ENCODE peak calls at places on chromosomes 6 and 20, in ten cellular contexts. A, P, V, O, C, Q, Y, Z, I and L are unnamed samples. For H3K36me3 and H3K27me3, the result is how much of the 10 kb centered on the place peaks cover.

GRCh38 chr6:38824243-38824894 is 109.3 kb downstream of the DNAH8 start:
- DNase-seq in V (no peak), Q (no peak), Z (no peak), A (no peak), O (no peak), Y (no peak), P (no peak), I (no peak), C (no peak), L (no peak)

GRCh38 chr6:44438827-44439226 is 51.3 kb downstream of the CDC5L start:
- DNase-seq in C (no peak), A (no peak), V (no peak), O (no peak), I (no peak), P (no peak), Q (no peak), Y (no peak), Z (no peak), L (no peak)

GRCh38 chr6:160692369-160692959 is 9.6 kb upstream of the PLG start:
- DNase-seq in C (no peak), Z (no peak), P (no peak), O (no peak), Q (no peak), A (no peak), Y (no peak), I (no peak), V (no peak), L (peak)

GRCh38 chr20:47204008-47204745 is 152.3 kb downstream of the ZMYND8 start:
- DNase-seq in O (no peak), Y (no peak), A (no peak), P (no peak), V (no peak), Q (no peak), C (peak), I (no peak), Z (no peak), L (no peak)

GRCh38 chr6:105608393-105608705 is 205.5 kb upstream of the PREP start:
- DNase-seq in P (no peak), Z (no peak), C (no peak), O (no peak), A (no peak), I (no peak), Q (no peak), V (no peak), Y (no peak), L (no peak)

GRCh38 chr20:63123326-63123725 is 92.6 kb downstream of the YTHDF1 start:
- DNase-seq in I (no peak), Y (peak), O (no peak), Z (peak), Q (no peak), V (no peak), C (no peak), P (no peak), A (no peak), L (peak)

GRCh38 chr6:132259070-132259469 is 142.2 kb downstream of the MOXD1 start:
- DNase-seq in Y (no peak), V (no peak), P (no peak), O (no peak), C (peak), Z (no peak), I (no peak), Q (no peak), A (no peak), L (peak)

GRCh38 chr20:50338479-50339195 is 148.0 kb downstream of the CEBPB start:
- DNase-seq in A (no peak), O (no peak), Y (no peak), P (peak), C (no peak), I (peak), V (peak), Z (no peak), Q (no peak), L (peak)

GRCh38 chr6:77740380-77740779 is 87.5 kb downstream of the MEI4 start:
- DNase-seq in C (peak), P (no peak), I (no peak), O (no peak), Y (no peak), Q (no peak), Z (no peak), V (no peak), A (no peak), L (peak)

GRCh38 chr20:46713957-46714834 is 4.7 kb downstream of the SLC2A10 start:
- DNase-seq in I (no peak), Q (no peak), C (no peak), A (no peak), P (no peak), Y (no peak), Z (no peak), O (peak), V (no peak), L (no peak)

GRCh38 chr6:36364669-36365479 is 22.6 kb downstream of the ETV7 start:
- DNase-seq in Z (no peak), A (no peak), Y (no peak), C (no peak), I (no peak), Q (peak), V (no peak), P (peak), O (no peak), L (no peak)

GRCh38 chr6:1987640-1988039 is 257.8 kb downstream of the GMDS start:
- DNase-seq in Y (no peak), O (no peak), I (no peak), P (no peak), Q (no peak), C (peak), V (no peak), A (no peak), Z (no peak), L (no peak)

GRCh38 chr6:304833-305370 is 12.6 kb downstream of the DUSP22 start:
- DNase-seq in O (no peak), V (no peak), P (no peak), Q (no peak), C (no peak), A (no peak), Z (no peak), I (no peak), Y (no peak), L (no peak)

GRCh38 chr6:156560476-156560875 is 216.7 kb upstream of the ARID1B start:
- DNase-seq in A (no peak), C (no peak), I (no peak), P (no peak), Z (no peak), O (no peak), Q (no peak), Y (no peak), V (no peak), L (no peak)

GRCh38 chr6:155100087-155100486 is 105.0 kb downstream of the TIAM2 start:
- DNase-seq in Q (peak), A (no peak), Z (no peak), O (no peak), I (no peak), P (no peak), V (no peak), Y (no peak), C (no peak), L (no peak)

GRCh38 chr20:57165427-57166004 is 100.9 kb downstream of the BMP7 start:
- DNase-seq in Q (no peak), Y (no peak), C (no peak), A (no peak), I (no peak), Z (no peak), P (no peak), V (no peak), O (no peak), L (no peak)

GRCh38 chr6:154567695-154568220 is 57.3 kb upstream of the CNKSR3 start:
- DNase-seq in I (no peak), A (no peak), C (no peak), Z (no peak), O (no peak), Q (no peak), P (no peak), Y (no peak), V (no peak), L (no peak)

GRCh38 chr6:133710826-133711225 is 178.1 kb upstream of the TCF21 start:
- DNase-seq in V (no peak), I (no peak), O (no peak), A (no peak), Q (no peak), P (no peak), Z (no peak), Y (no peak), C (no peak), L (no peak)

GRCh38 chr6:169859401-169859977 is 108.1 kb downstream of the ERMARD start:
- DNase-seq in Q (no peak), O (no peak), I (no peak), Y (no peak), Z (no peak), P (no peak), A (peak), C (no peak), V (no peak), L (peak)

GRCh38 chr6:235763-236360 is 56.4 kb upstream of the DUSP22 start:
- DNase-seq in I (peak), Y (no peak), C (peak), P (no peak), Q (no peak), Z (no peak), O (no peak), A (peak), V (peak), L (no peak)

GRCh38 chr6:109290143-109290931 is 91.9 kb downstream of the CD164 start:
- DNase-seq in C (no peak), O (no peak), I (no peak), Q (no peak), P (no peak), Z (peak), A (no peak), V (no peak), Y (no peak), L (peak)

GRCh38 chr20:17641993-17642392 is 40.0 kb downstream of the RRBP1 start:
- DNase-seq in P (no peak), Z (peak), I (no peak), Q (no peak), Y (no peak), V (no peak), C (no peak), A (no peak), O (no peak), L (no peak)
- H3K36me3 ChIP-seq in P (under half), Z (half or more), I (half or more), Q (under half), Y (under half), V (under half), C (under half), A (under half), O (under half), L (under half)

DNA sequence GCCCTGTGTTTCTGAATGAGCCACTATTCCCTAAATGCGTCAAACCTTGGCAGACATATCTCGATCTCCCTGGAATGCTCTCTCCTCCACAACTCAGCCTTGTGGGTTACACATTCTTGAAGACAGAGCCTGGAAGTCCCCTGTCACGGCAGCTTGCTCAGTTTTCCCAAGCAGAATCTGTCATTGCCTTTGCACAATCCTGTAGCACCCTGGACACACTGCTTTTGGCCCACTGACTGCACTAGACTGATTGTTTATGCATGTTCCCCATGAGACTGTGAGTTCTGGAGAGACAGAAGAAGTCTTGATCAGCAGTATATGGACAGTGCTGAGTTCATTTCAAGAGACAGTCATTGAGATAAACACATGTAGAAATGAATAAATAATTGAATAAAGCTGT is 406.7 kb downstream of the CD83 start:
- DNase-seq in O (no peak), I (no peak), Z (no peak), C (peak), P (no peak), A (no peak), V (no peak), Y (no peak), Q (peak), L (no peak)
- H3K4me3 ChIP-seq in O (no peak), I (no peak), Z (no peak), C (no peak), P (no peak), A (no peak), V (no peak), Y (no peak), Q (no peak), L (no peak)

DNA sequence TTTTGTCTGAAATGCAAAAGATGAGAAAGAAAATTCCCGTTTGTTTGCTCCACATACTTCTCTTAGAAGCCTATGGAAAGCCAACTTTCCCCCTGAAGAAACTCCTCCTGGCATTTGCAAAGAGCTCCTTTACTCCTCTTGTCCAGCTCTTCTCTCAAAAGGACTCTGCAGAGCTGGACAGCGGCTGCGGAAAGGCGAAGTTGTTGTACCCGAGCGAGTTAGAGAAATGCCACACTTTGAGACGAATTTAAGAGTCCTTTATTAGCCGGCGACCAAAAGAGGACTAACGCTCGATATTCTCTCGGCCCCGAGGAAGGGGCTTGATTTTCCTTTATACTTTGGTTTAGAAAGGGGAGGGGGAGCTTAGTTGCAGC is 157.8 kb downstream of the TRIM27 start:
- DNase-seq in Z (no peak), P (no peak), V (no peak), A (no peak), O (no peak), I (no peak), Q (no peak), Y (no peak), C (no peak), L (no peak)
- H3K27me3 ChIP-seq in Z (half or more), P (under half), V (under half), A (under half), O (under half), I (under half), Q (under half), Y (under half), C (under half), L (half or more)

GRCh38 chr20:17622851-17623508 is 53.1 kb downstream of the DSTN start:
- DNase-seq in V (no peak), Z (peak), P (no peak), Q (peak), I (no peak), A (no peak), Y (peak), O (no peak), C (no peak), L (peak)

GRCh38 chr20:17626217-17627007 is 55.6 kb downstream of the RRBP1 start:
- DNase-seq in V (no peak), Q (peak), Y (peak), Z (peak), P (no peak), C (no peak), I (no peak), A (no peak), O (no peak), L (peak)

GRCh38 chr20:17624070-17624469 is 54.2 kb downstream of the DSTN start:
- DNase-seq in C (no peak), O (no peak), Q (no peak), V (no peak), Z (peak), P (no peak), I (no peak), A (no peak), Y (peak), L (peak)

GRCh38 chr20:17625246-17626051 is 55.6 kb downstream of the DSTN start:
- DNase-seq in A (no peak), O (no peak), P (no peak), Y (no peak), Z (peak), Q (no peak), V (no peak), C (no peak), I (no peak), L (peak)

DNA sequence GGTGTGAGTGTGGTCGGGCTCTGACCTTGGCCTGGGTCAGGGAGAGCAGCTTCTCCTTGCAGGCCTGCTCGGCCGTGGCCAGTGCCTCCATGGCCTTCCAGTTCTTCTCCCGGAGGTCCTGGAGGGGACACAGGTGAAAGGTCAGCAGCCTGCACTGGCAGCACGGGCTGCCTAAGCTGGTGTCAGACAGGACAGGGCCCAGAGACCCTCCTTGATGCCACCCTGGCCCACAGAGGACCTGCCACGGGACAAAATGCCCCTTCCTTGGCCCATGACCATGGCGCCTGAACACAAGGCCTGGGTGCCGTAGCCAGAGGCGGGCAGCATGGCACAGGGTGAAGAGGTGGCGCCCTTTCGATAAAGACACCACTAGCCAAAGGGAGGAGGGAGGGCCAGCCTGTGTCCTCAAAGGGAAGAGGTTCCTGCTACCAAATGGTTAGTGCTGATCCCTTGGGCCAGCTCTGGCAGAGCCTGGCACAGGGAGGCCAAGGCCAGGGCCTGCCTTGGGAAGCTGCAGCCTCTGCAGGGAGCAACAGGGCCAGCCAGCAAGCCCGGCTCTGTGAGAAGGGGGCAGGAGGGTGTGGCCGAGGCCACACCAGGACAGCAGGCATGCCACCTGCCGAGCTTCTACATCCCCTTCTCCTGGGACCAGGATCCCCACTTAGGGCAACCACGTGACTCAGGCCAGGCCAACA is 54.8 kb downstream of the DSTN start:
- DNase-seq in A (no peak), I (no peak), Y (peak), V (no peak), Q (no peak), Z (peak), O (no peak), C (no peak), P (no peak), L (peak)
- H3K36me3 ChIP-seq in A (half or more), I (half or more), Y (under half), V (under half), Q (under half), Z (half or more), O (under half), C (half or more), P (under half), L (under half)

GRCh38 chr6:167796668-167797031 is 30.1 kb upstream of the AFDN start:
- DNase-seq in O (no peak), Q (no peak), P (no peak), C (no peak), I (no peak), A (no peak), V (no peak), Z (peak), Y (no peak), L (no peak)

GRCh38 chr6:167797079-167797870 is 29.4 kb upstream of the AFDN start:
- DNase-seq in C (no peak), A (no peak), Q (no peak), Z (peak), I (no peak), Y (no peak), P (no peak), O (no peak), V (no peak), L (no peak)

GRCh38 chr6:167794386-167795157 is 32.1 kb upstream of the AFDN start:
- DNase-seq in V (no peak), C (no peak), O (no peak), Q (peak), A (no peak), P (no peak), Y (no peak), I (no peak), Z (no peak), L (no peak)

GRCh38 chr6:167795321-167795811 is 31.3 kb upstream of the AFDN start:
- DNase-seq in V (no peak), A (no peak), Z (peak), Q (no peak), I (no peak), Y (no peak), P (no peak), C (no peak), O (no peak), L (no peak)

DNA sequence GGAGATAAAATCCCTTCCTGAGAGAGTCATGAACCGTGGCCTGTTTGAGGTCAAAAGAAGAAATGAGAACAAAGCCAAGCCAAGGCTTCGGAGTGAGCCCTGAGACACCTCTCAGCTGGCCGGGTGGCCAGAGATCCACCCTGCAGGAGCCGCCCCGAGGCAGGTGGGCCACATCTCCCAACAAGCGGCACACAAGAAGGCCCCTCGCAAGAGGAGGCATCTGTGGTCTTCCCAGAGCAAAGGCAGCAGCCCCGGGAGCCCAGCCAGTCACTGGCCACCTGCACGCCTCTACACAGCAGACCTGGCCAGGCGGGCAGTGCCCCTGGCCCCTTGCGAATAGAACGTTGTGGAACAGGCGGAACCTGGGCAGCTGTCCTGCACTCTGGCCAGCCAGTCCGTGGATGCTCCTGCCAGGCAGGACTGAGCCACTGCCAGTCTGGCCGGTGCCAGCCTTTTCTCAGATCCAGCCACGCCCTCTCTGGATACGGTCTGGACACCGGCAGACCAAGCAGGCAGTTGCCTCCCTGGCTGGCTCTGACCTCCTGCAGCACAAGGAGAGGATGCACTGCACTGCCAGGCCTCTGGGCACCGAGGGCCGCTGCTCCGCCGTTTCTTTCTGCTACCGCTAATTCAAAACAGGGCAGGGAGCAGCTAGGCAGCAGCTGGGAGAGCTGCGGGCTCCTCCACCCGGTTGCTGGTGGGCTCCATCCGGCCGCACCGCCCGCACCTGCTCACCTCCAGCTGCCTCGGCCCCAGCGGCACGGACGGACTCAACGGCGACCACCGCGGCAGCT is 30.6 kb upstream of the AFDN start:
- DNase-seq in Z (peak), C (no peak), A (no peak), V (no peak), O (peak), P (no peak), Q (peak), I (no peak), Y (no peak), L (peak)
- H3K4me3 ChIP-seq in Z (peak), C (no peak), A (peak), V (no peak), O (peak), P (no peak), Q (no peak), I (no peak), Y (no peak), L (peak)

GRCh38 chr6:3482869-3483268 is 26.0 kb upstream of the SLC22A23 start:
- DNase-seq in V (no peak), Z (no peak), C (no peak), P (no peak), A (no peak), Y (no peak), O (no peak), Q (no peak), I (no peak), L (no peak)

GRCh38 chr6:3478341-3478740 is 21.5 kb upstream of the SLC22A23 start:
- DNase-seq in A (no peak), Z (no peak), Q (no peak), O (no peak), P (no peak), Y (no peak), V (no peak), C (no peak), I (no peak), L (no peak)

GRCh38 chr6:3484240-3484639 is 27.4 kb upstream of the SLC22A23 start:
- DNase-seq in Z (no peak), P (no peak), C (peak), Q (no peak), I (no peak), V (no peak), A (no peak), O (no peak), Y (no peak), L (no peak)

GRCh38 chr6:3480009-3480408 is 23.2 kb upstream of the SLC22A23 start:
- DNase-seq in A (no peak), V (no peak), C (no peak), I (no peak), P (no peak), Z (no peak), Q (no peak), Y (no peak), O (no peak), L (no peak)

DNA sequence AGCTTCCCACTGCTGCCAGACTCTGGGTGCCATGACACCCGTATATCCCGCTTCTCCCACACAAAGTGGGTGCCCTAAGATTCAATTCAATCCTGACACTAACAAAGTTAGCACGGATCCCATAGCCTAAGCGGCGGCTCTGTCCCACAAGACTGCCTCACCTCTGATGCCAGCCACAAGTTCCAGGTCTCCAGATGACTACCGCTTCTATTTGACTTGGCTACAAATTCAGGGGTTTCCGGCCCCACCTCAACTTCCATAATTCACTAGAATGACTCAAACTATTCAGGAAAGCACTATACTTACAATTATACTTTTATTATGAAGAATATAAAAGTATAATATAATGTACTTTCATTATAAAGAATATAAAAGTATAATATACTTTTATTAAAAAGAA is 24.8 kb upstream of the SLC22A23 start:
- DNase-seq in I (no peak), A (no peak), O (no peak), Q (no peak), Y (no peak), Z (no peak), P (no peak), V (no peak), C (no peak), L (no peak)
- H3K27me3 ChIP-seq in I (under half), A (under half), O (under half), Q (under half), Y (under half), Z (under half), P (under half), V (under half), C (under half), L (under half)